ENCODE peak calls at places on chromosomes 16 and 17, in ten cellular contexts. H is SK-N-SH, M is Calu3, R is MCF 10A, Z is A549, O is GM13976, L is cardiac fibroblast, D is sigmoid colon, K is fibroblast of pulmonary artery, N is GM23338. Q is an unnamed sample.

GRCh38 chr17:56817066-56817465 is 16.7 kb downstream of the C17orf67 start:
- DNase-seq in H (no peak), M (no peak), R (no peak), Z (no peak), O (no peak), L (no peak), D (no peak), K (no peak), N (no peak), Q (no peak)

GRCh38 chr17:7097940-7098339 is 16.7 kb downstream of the ASGR2 start:
- DNase-seq in H (no peak), M (no peak), R (no peak), Z (no peak), O (no peak), L (peak; percentile 18), D (no peak), K (no peak), N (no peak), Q (no peak)

GRCh38 chr17:57859601-57860413 is 10.0 kb upstream of the MRPS23 start:
- DNase-seq in H (no peak), M (no peak), R (no peak), Z (no peak), O (no peak), L (no peak), D (peak; percentile 54), K (no peak), N (no peak), Q (no peak)

GRCh38 chr17:73068322-73069153 is 23.9 kb downstream of the SLC39A11 start:
- DNase-seq in H (peak; percentile 59), M (peak; percentile 69), R (peak; percentile 4), Z (no peak), O (no peak), L (peak; percentile 65), D (no peak), K (peak; percentile 69), N (no peak), Q (no peak)

GRCh38 chr16:716250-716607 is 1.3 kb downstream of the METRN start:
- DNase-seq in H (peak; percentile 86), M (peak; percentile 77), R (peak; percentile 44), Z (no peak), O (no peak), L (peak; percentile 50), D (no peak), K (peak; percentile 46), N (peak; percentile 67), Q (peak; percentile 90)

GRCh38 chr17:33964344-33964979 is 290.6 kb upstream of the CCL2 start:
- DNase-seq in H (no peak), M (peak; percentile 22), R (no peak), Z (no peak), O (peak; percentile 64), L (no peak), D (no peak), K (no peak), N (peak; percentile 64), Q (no peak)

GRCh38 chr16:81997738-81998137 is 13.5 kb downstream of the SDR42E1 start:
- DNase-seq in H (no peak), M (peak; percentile 58), R (peak; percentile 64), Z (peak; percentile 26), O (no peak), L (peak; percentile 92), D (no peak), K (peak; percentile 80), N (no peak), Q (no peak)

GRCh38 chr17:51992864-51993413 is 165.6 kb downstream of the CA10 start:
- DNase-seq in H (peak; percentile 5), M (no peak), R (no peak), Z (no peak), O (no peak), L (no peak), D (no peak), K (no peak), N (no peak), Q (no peak)

GRCh38 chr17:78724544-78724943 is 57.5 kb downstream of the CYTH1 start:
- DNase-seq in H (peak; percentile 81), M (no peak), R (no peak), Z (no peak), O (no peak), L (no peak), D (no peak), K (no peak), N (peak; percentile 51), Q (no peak)

GRCh38 chr16:89366561-89367537 is 123.5 kb downstream of the ANKRD11 start:
- DNase-seq in H (peak; percentile 23), M (no peak), R (no peak), Z (no peak), O (no peak), L (no peak), D (no peak), K (no peak), N (no peak), Q (no peak)

GRCh38 chr16:64297863-64298579 is 823.8 kb downstream of the CDH11 start:
- DNase-seq in H (no peak), M (no peak), R (no peak), Z (no peak), O (no peak), L (no peak), D (no peak), K (no peak), N (no peak), Q (no peak)

GRCh38 chr17:43732961-43733360 is 25.6 kb downstream of the SOST start:
- DNase-seq in H (no peak), M (no peak), R (peak; percentile 63), Z (no peak), O (no peak), L (peak; percentile 91), D (no peak), K (peak; percentile 89), N (peak; percentile 73), Q (no peak)

GRCh38 chr17:46126840-46127239 is 66.4 kb downstream of the KANSL1 start:
- DNase-seq in H (no peak), M (no peak), R (no peak), Z (no peak), O (no peak), L (no peak), D (no peak), K (no peak), N (no peak), Q (no peak)

GRCh38 chr16:19717319-19717718 is 708 bp downstream of the KNOP1 start:
- DNase-seq in H (no peak), M (no peak), R (no peak), Z (peak; percentile 35), O (no peak), L (no peak), D (peak; percentile 18), K (no peak), N (peak; percentile 64), Q (no peak)

GRCh38 chr16:27430512-27430911 is 28.5 kb downstream of the IL21R start:
- DNase-seq in H (no peak), M (no peak), R (no peak), Z (no peak), O (no peak), L (no peak), D (no peak), K (no peak), N (no peak), Q (no peak)

GRCh38 chr16:3095869-3096268 is 3.2 kb downstream of the ZSCAN10 start:
- DNase-seq in H (peak; percentile 57), M (no peak), R (peak; percentile 35), Z (peak; percentile 63), O (peak; percentile 90), L (peak; percentile 31), D (no peak), K (no peak), N (peak; percentile 63), Q (no peak)

GRCh38 chr17:9985622-9986021 is 80.6 kb upstream of the RCVRN start:
- DNase-seq in H (no peak), M (no peak), R (no peak), Z (no peak), O (no peak), L (no peak), D (no peak), K (no peak), N (no peak), Q (no peak)

GRCh38 chr17:9984768-9985167 is 79.7 kb upstream of the RCVRN start:
- DNase-seq in H (no peak), M (no peak), R (no peak), Z (no peak), O (no peak), L (no peak), D (no peak), K (no peak), N (no peak), Q (no peak)

GRCh38 chr17:9979463-9979995 is 74.5 kb upstream of the RCVRN start:
- DNase-seq in H (no peak), M (no peak), R (no peak), Z (no peak), O (no peak), L (peak; percentile 19), D (peak; percentile 51), K (peak; percentile 16), N (no peak), Q (no peak)

GRCh38 chr17:9981344-9981915 is 76.4 kb upstream of the RCVRN start:
- DNase-seq in H (no peak), M (no peak), R (no peak), Z (no peak), O (no peak), L (no peak), D (peak; percentile 53), K (no peak), N (no peak), Q (no peak)

GRCh38 chr17:9982159-9982558 is 77.1 kb upstream of the RCVRN start:
- DNase-seq in H (no peak), M (peak; percentile 17), R (peak; percentile 16), Z (peak; percentile 53), O (peak; percentile 60), L (no peak), D (peak; percentile 11), K (no peak), N (peak; percentile 82), Q (no peak)
- TF ChIP-seq CTCF in H (peak; percentile 20), M (no peak), R (peak; percentile 7), Z (peak; percentile 45), O (peak; percentile 28), L (no peak), D (no peak), K (peak; percentile 19), N (peak; percentile 72), Q (peak; percentile 52)

GRCh38 chr17:77109159-77110005 is 31.4 kb upstream of the SEC14L1 start:
- DNase-seq in H (no peak), M (no peak), R (no peak), Z (no peak), O (no peak), L (no peak), D (no peak), K (no peak), N (no peak), Q (no peak)
- TF ChIP-seq CTCF in H (no peak), M (no peak), R (no peak), Z (no peak), O (no peak), L (no peak), D (no peak), K (peak; percentile 34), N (no peak), Q (no peak)

GRCh38 chr17:36131436-36131835 is 27.8 kb downstream of the CCL4 start:
- DNase-seq in H (no peak), M (no peak), R (peak; percentile 16), Z (no peak), O (no peak), L (no peak), D (no peak), K (no peak), N (peak; percentile 7), Q (no peak)
- TF ChIP-seq CTCF in H (no peak), M (no peak), R (no peak), Z (no peak), O (no peak), L (no peak), D (no peak), K (peak; percentile 12), N (no peak), Q (peak; percentile 28)

GRCh38 chr17:12395733-12396354 is 269.8 kb upstream of the MYOCD start:
- DNase-seq in H (peak; percentile 31), M (peak; percentile 6), R (peak; percentile 14), Z (peak; percentile 34), O (peak; percentile 34), L (peak; percentile 47), D (no peak), K (peak; percentile 6), N (peak; percentile 78), Q (peak; percentile 27)
- TF ChIP-seq CTCF in H (peak; percentile 73), M (no peak), R (peak; percentile 34), Z (peak; percentile 41), O (peak; percentile 22), L (peak; percentile 67), D (peak; percentile 7), K (peak; percentile 50), N (peak; percentile 75), Q (peak; percentile 68)